ENCODE peak calls at places on chromosomes 2 and 18, in eight cellular contexts. R, U, F, B, X, N, O and E are unnamed samples.

GRCh38 chr2:171178993-171179392 is 18.3 kb upstream of the TLK1 start:
- DNase-seq in X (no peak), R (no peak), F (no peak), N (no peak), B (no peak), O (no peak), U (no peak), E (no peak)

GRCh38 chr2:121409388-121409787 is 121.3 kb upstream of the RNU4ATAC start:
- DNase-seq in X (no peak), R (no peak), B (no peak), F (no peak), U (peak), O (no peak), N (no peak), E (no peak)

GRCh38 chr2:118348380-118349024 is 260.2 kb downstream of the INSIG2 start:
- DNase-seq in N (no peak), U (no peak), F (no peak), X (no peak), B (no peak), O (no peak), R (no peak), E (no peak)

GRCh38 chr2:53129851-53130250 is 637.8 kb upstream of the CHAC2 start:
- DNase-seq in X (peak), U (no peak), N (no peak), O (no peak), R (no peak), B (no peak), F (no peak), E (no peak)

GRCh38 chr18:24395049-24395780 is 2.4 kb downstream of the OSBPL1A start:
- DNase-seq in N (no peak), R (no peak), X (no peak), F (no peak), B (no peak), U (no peak), O (no peak), E (no peak)

GRCh38 chr2:127105656-127106456 is 1.1 kb downstream of the BIN1 start:
- DNase-seq in O (peak), U (no peak), N (peak), R (peak), F (no peak), X (peak), B (no peak), E (no peak)

GRCh38 chr18:45121146-45121545 is 440.5 kb downstream of the SETBP1 start:
- DNase-seq in B (no peak), R (no peak), F (no peak), X (no peak), U (no peak), O (no peak), N (no peak), E (no peak)

GRCh38 chr2:26696352-26696816 is 3.9 kb downstream of the KCNK3 start:
- DNase-seq in X (peak), F (no peak), R (no peak), O (no peak), U (no peak), N (no peak), B (no peak), E (no peak)

GRCh38 chr2:208437755-208438154 is 31.2 kb downstream of the PTH2R start:
- DNase-seq in R (no peak), U (no peak), O (no peak), X (no peak), N (no peak), F (no peak), B (no peak), E (no peak)